ENCODE peak calls at places on chromosomes 5 and 9, in four cellular contexts. One of them, this sample, is unnamed.

GRCh38 chr9:31336391-31336790 is 1048.1 kb upstream of the ACO1 start:
- DNase-seq in NCI-H2081 treated with DMSO at 0.1 percent for 48 hours: no peak
- DNase-seq in AG04450: no peak
- DNase-seq in esophagus muscularis mucosa: no peak
- DNase-seq in this sample: no peak

GRCh38 chr5:95251185-95251584 is 33.7 kb downstream of the MCTP1 start:
- DNase-seq in NCI-H2081 treated with DMSO at 0.1 percent for 48 hours: no peak
- DNase-seq in AG04450: no peak
- DNase-seq in esophagus muscularis mucosa: no peak
- DNase-seq in this sample: no peak

GRCh38 chr5:111755942-111756353 is 1.0 kb downstream of the NREP start:
- DNase-seq in NCI-H2081 treated with DMSO at 0.1 percent for 48 hours: no peak
- DNase-seq in AG04450: no peak
- DNase-seq in esophagus muscularis mucosa: no peak
- DNase-seq in this sample: no peak

GRCh38 chr5:39470021-39470420 is 45.2 kb upstream of the DAB2 start:
- DNase-seq in NCI-H2081 treated with DMSO at 0.1 percent for 48 hours: no peak
- DNase-seq in AG04450: no peak
- DNase-seq in esophagus muscularis mucosa: no peak
- DNase-seq in this sample: no peak

GRCh38 chr5:6448622-6449464 is at the start of gene UBE2QL1:
- DNase-seq in NCI-H2081 treated with DMSO at 0.1 percent for 48 hours: no peak
- DNase-seq in AG04450: no peak
- DNase-seq in esophagus muscularis mucosa: no peak
- DNase-seq in this sample: no peak

GRCh38 chr5:120599576-120599975 is 135.5 kb downstream of the PRR16 start:
- DNase-seq in NCI-H2081 treated with DMSO at 0.1 percent for 48 hours: no peak
- DNase-seq in AG04450: peak; percentile 30
- DNase-seq in esophagus muscularis mucosa: no peak
- DNase-seq in this sample: no peak

GRCh38 chr5:138459311-138459710 is 6.0 kb upstream of the EGR1 start:
- DNase-seq in NCI-H2081 treated with DMSO at 0.1 percent for 48 hours: no peak
- DNase-seq in AG04450: no peak
- DNase-seq in esophagus muscularis mucosa: no peak
- DNase-seq in this sample: peak; percentile 35

GRCh38 chr9:19642256-19642655 is 146.6 kb downstream of the SLC24A2 start:
- DNase-seq in NCI-H2081 treated with DMSO at 0.1 percent for 48 hours: no peak
- DNase-seq in AG04450: no peak
- DNase-seq in esophagus muscularis mucosa: no peak
- DNase-seq in this sample: no peak

GRCh38 chr9:127308559-127309429 is 44.2 kb downstream of the GARNL3 start:
- DNase-seq in NCI-H2081 treated with DMSO at 0.1 percent for 48 hours: no peak
- DNase-seq in AG04450: no peak
- DNase-seq in esophagus muscularis mucosa: peak; percentile 4
- DNase-seq in this sample: no peak

GRCh38 chr5:25649628-25650265 is 1005.0 kb upstream of the CDH10 start:
- DNase-seq in NCI-H2081 treated with DMSO at 0.1 percent for 48 hours: no peak
- DNase-seq in AG04450: no peak
- DNase-seq in esophagus muscularis mucosa: no peak
- DNase-seq in this sample: no peak

GRCh38 chr9:125908138-125908537 is 161.0 kb downstream of the PBX3 start:
- DNase-seq in NCI-H2081 treated with DMSO at 0.1 percent for 48 hours: no peak
- DNase-seq in AG04450: no peak
- DNase-seq in esophagus muscularis mucosa: no peak
- DNase-seq in this sample: no peak

GRCh38 chr9:129704797-129705196 is 39.4 kb downstream of the PRRX2 start:
- DNase-seq in NCI-H2081 treated with DMSO at 0.1 percent for 48 hours: no peak
- DNase-seq in AG04450: no peak
- DNase-seq in esophagus muscularis mucosa: no peak
- DNase-seq in this sample: no peak

GRCh38 chr5:175772747-175773533 is 98.4 kb upstream of the CPLX2 start:
- DNase-seq in NCI-H2081 treated with DMSO at 0.1 percent for 48 hours: no peak
- DNase-seq in AG04450: no peak
- DNase-seq in esophagus muscularis mucosa: peak; percentile 79
- DNase-seq in this sample: no peak

GRCh38 chr5:140322751-140323731 is 20.1 kb upstream of the PFDN1 start:
- DNase-seq in NCI-H2081 treated with DMSO at 0.1 percent for 48 hours: no peak
- DNase-seq in AG04450: peak; percentile 88
- DNase-seq in esophagus muscularis mucosa: peak; percentile 91
- DNase-seq in this sample: peak; percentile 80

GRCh38 chr5:169856571-169856970 is 123.7 kb downstream of the INSYN2B start:
- DNase-seq in NCI-H2081 treated with DMSO at 0.1 percent for 48 hours: no peak
- DNase-seq in AG04450: peak; percentile 63
- DNase-seq in esophagus muscularis mucosa: no peak
- DNase-seq in this sample: no peak

GRCh38 chr9:121288874-121289553 is 21.1 kb downstream of the GSN start:
- DNase-seq in NCI-H2081 treated with DMSO at 0.1 percent for 48 hours: no peak
- DNase-seq in AG04450: peak; percentile 48
- DNase-seq in esophagus muscularis mucosa: peak; percentile 94
- DNase-seq in this sample: no peak

GRCh38 chr5:123080215-123080614 is 8.8 kb upstream of the PRDM6 start:
- DNase-seq in NCI-H2081 treated with DMSO at 0.1 percent for 48 hours: no peak
- DNase-seq in AG04450: no peak
- DNase-seq in esophagus muscularis mucosa: no peak
- DNase-seq in this sample: no peak

GRCh38 chr9:98172604-98173003 is 19.8 kb downstream of the CORO2A start:
- DNase-seq in NCI-H2081 treated with DMSO at 0.1 percent for 48 hours: peak; percentile 77
- DNase-seq in AG04450: no peak
- DNase-seq in esophagus muscularis mucosa: no peak
- DNase-seq in this sample: no peak

GRCh38 chr9:98491778-98492177 is 217.0 kb downstream of the GABBR2 start:
- DNase-seq in NCI-H2081 treated with DMSO at 0.1 percent for 48 hours: no peak
- DNase-seq in AG04450: peak; percentile 23
- DNase-seq in esophagus muscularis mucosa: no peak
- DNase-seq in this sample: no peak

GRCh38 chr5:50807661-50808060 is 141.2 kb downstream of the PARP8 start:
- DNase-seq in NCI-H2081 treated with DMSO at 0.1 percent for 48 hours: no peak
- DNase-seq in AG04450: no peak
- DNase-seq in esophagus muscularis mucosa: no peak
- DNase-seq in this sample: no peak

GRCh38 chr9:13450723-13451122 is 171.2 kb upstream of the MPDZ start:
- DNase-seq in NCI-H2081 treated with DMSO at 0.1 percent for 48 hours: no peak
- DNase-seq in AG04450: no peak
- DNase-seq in esophagus muscularis mucosa: no peak
- DNase-seq in this sample: no peak

GRCh38 chr9:79263666-79264460 is 307.9 kb upstream of the TLE4 start:
- DNase-seq in NCI-H2081 treated with DMSO at 0.1 percent for 48 hours: peak; percentile 81
- DNase-seq in AG04450: no peak
- DNase-seq in esophagus muscularis mucosa: peak; percentile 66
- DNase-seq in this sample: no peak

GRCh38 chr5:124881333-124881732 is 134.9 kb upstream of the ZNF608 start:
- DNase-seq in NCI-H2081 treated with DMSO at 0.1 percent for 48 hours: no peak
- DNase-seq in AG04450: no peak
- DNase-seq in esophagus muscularis mucosa: no peak
- DNase-seq in this sample: no peak

GRCh38 chr5:3342271-3343100 is 253.1 kb upstream of the IRX1 start:
- DNase-seq in NCI-H2081 treated with DMSO at 0.1 percent for 48 hours: no peak
- DNase-seq in AG04450: no peak
- DNase-seq in esophagus muscularis mucosa: no peak
- DNase-seq in this sample: no peak

GRCh38 chr9:78958887-78959286 is 612.9 kb upstream of the TLE4 start:
- DNase-seq in NCI-H2081 treated with DMSO at 0.1 percent for 48 hours: no peak
- DNase-seq in AG04450: no peak
- DNase-seq in esophagus muscularis mucosa: peak; percentile 14
- DNase-seq in this sample: no peak

This sample was measured in pulmonary artery endothelial cell.